ENCODE peak calls at places on chromosomes 12 and 14, in eight cellular contexts. One of them, this sample, is unnamed.

GRCh38 chr14:98791661-98792060 is 480.3 kb downstream of the BCL11B start:
- DNase-seq in lung: no peak
- DNase-seq in fibroblast of lung: no peak
- DNase-seq in mammary epithelial cell: no peak
- DNase-seq in OCI-LY7: peak; percentile 86
- DNase-seq in SK-N-SH: no peak
- DNase-seq in endodermal cell: no peak
- DNase-seq in pancreas: no peak
- DNase-seq in this sample: no peak

GRCh38 chr14:104876251-104876699 is 11.2 kb downstream of the CEP170B start:
- DNase-seq in mammary epithelial cell: peak; percentile 31
- DNase-seq in OCI-LY7: peak; percentile 43
- DNase-seq in pancreas: peak; percentile 59
- DNase-seq in fibroblast of lung: peak; percentile 42
- DNase-seq in lung: no peak
- DNase-seq in endodermal cell: peak; percentile 95
- DNase-seq in SK-N-SH: peak; percentile 92
- DNase-seq in this sample: peak; percentile 52

GRCh38 chr12:122834229-122834920 is 882 bp upstream of the HIP1R start:
- DNase-seq in fibroblast of lung: peak; percentile 80
- DNase-seq in mammary epithelial cell: peak; percentile 45
- DNase-seq in SK-N-SH: peak; percentile 83
- DNase-seq in endodermal cell: peak; percentile 92
- DNase-seq in pancreas: peak; percentile 57
- DNase-seq in lung: no peak
- DNase-seq in OCI-LY7: no peak
- DNase-seq in this sample: peak; percentile 57

GRCh38 chr14:104341532-104342434 is 203.4 kb downstream of the KIF26A start:
- DNase-seq in lung: no peak
- DNase-seq in mammary epithelial cell: no peak
- DNase-seq in fibroblast of lung: no peak
- DNase-seq in SK-N-SH: peak; percentile 67
- DNase-seq in endodermal cell: peak; percentile 97
- DNase-seq in pancreas: peak; percentile 86
- DNase-seq in OCI-LY7: peak; percentile 44
- DNase-seq in this sample: peak; percentile 93

GRCh38 chr12:57737467-57738141 is 938 bp downstream of the AGAP2 start:
- DNase-seq in SK-N-SH: peak; percentile 84
- DNase-seq in endodermal cell: peak; percentile 85
- DNase-seq in OCI-LY7: no peak
- DNase-seq in lung: no peak
- DNase-seq in mammary epithelial cell: no peak
- DNase-seq in fibroblast of lung: no peak
- DNase-seq in pancreas: no peak
- DNase-seq in this sample: peak; percentile 48

GRCh38 chr12:18882690-18883089 is 144.8 kb downstream of the CAPZA3 start:
- DNase-seq in OCI-LY7: no peak
- DNase-seq in SK-N-SH: no peak
- DNase-seq in lung: no peak
- DNase-seq in pancreas: no peak
- DNase-seq in mammary epithelial cell: no peak
- DNase-seq in fibroblast of lung: no peak
- DNase-seq in endodermal cell: peak; percentile 53
- DNase-seq in this sample: peak; percentile 21

GRCh38 chr12:72230589-72230988 is 41.6 kb upstream of the TRHDE start:
- DNase-seq in SK-N-SH: no peak
- DNase-seq in lung: no peak
- DNase-seq in endodermal cell: no peak
- DNase-seq in fibroblast of lung: peak; percentile 91
- DNase-seq in pancreas: no peak
- DNase-seq in mammary epithelial cell: no peak
- DNase-seq in OCI-LY7: no peak
- DNase-seq in this sample: no peak

GRCh38 chr12:55694188-55694515 is 13.6 kb downstream of the ITGA7 start:
- DNase-seq in mammary epithelial cell: no peak
- DNase-seq in fibroblast of lung: no peak
- DNase-seq in SK-N-SH: no peak
- DNase-seq in endodermal cell: no peak
- DNase-seq in pancreas: no peak
- DNase-seq in OCI-LY7: no peak
- DNase-seq in lung: no peak
- DNase-seq in this sample: no peak

GRCh38 chr14:34420547-34421150 is 41.4 kb downstream of the SPTSSA start:
- DNase-seq in SK-N-SH: no peak
- DNase-seq in endodermal cell: no peak
- DNase-seq in lung: no peak
- DNase-seq in pancreas: no peak
- DNase-seq in OCI-LY7: no peak
- DNase-seq in fibroblast of lung: no peak
- DNase-seq in mammary epithelial cell: peak; percentile 8
- DNase-seq in this sample: no peak

DNA sequence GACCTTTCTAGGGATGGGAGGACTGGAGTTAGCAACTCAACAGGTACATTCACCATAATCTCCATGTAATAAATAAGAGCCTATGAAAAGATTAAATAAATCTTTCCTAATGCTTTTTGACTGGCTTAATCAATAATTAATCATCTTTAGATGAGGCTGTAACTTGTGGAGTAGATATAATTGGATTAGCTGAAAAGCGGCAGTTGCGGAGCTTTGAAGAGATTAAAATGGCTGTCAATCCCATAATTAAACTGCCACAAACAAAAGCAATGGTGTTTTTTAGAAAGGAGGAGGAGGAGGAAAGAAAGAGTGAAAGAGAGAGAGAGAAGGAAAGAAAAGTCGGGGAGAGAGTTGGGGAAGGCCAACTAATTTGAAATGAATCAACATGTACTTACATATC is 70.7 kb upstream of the TMEM263 start:
- DNase-seq in SK-N-SH: no peak
- DNase-seq in lung: no peak
- DNase-seq in pancreas: no peak
- DNase-seq in fibroblast of lung: no peak
- DNase-seq in mammary epithelial cell: no peak
- DNase-seq in endodermal cell: no peak
- DNase-seq in OCI-LY7: no peak
- DNase-seq in this sample: no peak
- H3K36me3 ChIP-seq in SK-N-SH: peaks cover 46% of the 10 kb centered on the region
- H3K36me3 ChIP-seq in lung: peaks cover 6% of the 10 kb centered on the region
- H3K36me3 ChIP-seq in pancreas: no peaks in the 10 kb centered on the region
- H3K36me3 ChIP-seq in fibroblast of lung: no peaks in the 10 kb centered on the region
- H3K36me3 ChIP-seq in mammary epithelial cell: peaks cover 5% of the 10 kb centered on the region
- H3K36me3 ChIP-seq in endodermal cell: peaks cover 33% of the 10 kb centered on the region
- H3K36me3 ChIP-seq in OCI-LY7: no peaks in the 10 kb centered on the region
- H3K36me3 ChIP-seq in this sample: no peaks in the 10 kb centered on the region

GRCh38 chr12:10389941-10390340 is at the start of gene KLRK1:
- DNase-seq in endodermal cell: no peak
- DNase-seq in pancreas: no peak
- DNase-seq in fibroblast of lung: no peak
- DNase-seq in OCI-LY7: no peak
- DNase-seq in mammary epithelial cell: no peak
- DNase-seq in lung: no peak
- DNase-seq in SK-N-SH: no peak
- DNase-seq in this sample: no peak

GRCh38 chr12:10381912-10382628 is 7.8 kb downstream of the KLRK1 start:
- DNase-seq in SK-N-SH: no peak
- DNase-seq in mammary epithelial cell: no peak
- DNase-seq in lung: no peak
- DNase-seq in endodermal cell: no peak
- DNase-seq in pancreas: no peak
- DNase-seq in fibroblast of lung: no peak
- DNase-seq in OCI-LY7: no peak
- DNase-seq in this sample: no peak

GRCh38 chr12:10385181-10385613 is 4.6 kb downstream of the KLRK1 start:
- DNase-seq in fibroblast of lung: peak; percentile 93
- DNase-seq in SK-N-SH: no peak
- DNase-seq in endodermal cell: no peak
- DNase-seq in OCI-LY7: no peak
- DNase-seq in lung: no peak
- DNase-seq in pancreas: no peak
- DNase-seq in mammary epithelial cell: peak; percentile 73
- DNase-seq in this sample: no peak

GRCh38 chr12:10388611-10389010 is 1.2 kb downstream of the KLRK1 start:
- DNase-seq in lung: no peak
- DNase-seq in endodermal cell: no peak
- DNase-seq in mammary epithelial cell: no peak
- DNase-seq in pancreas: no peak
- DNase-seq in OCI-LY7: no peak
- DNase-seq in SK-N-SH: no peak
- DNase-seq in fibroblast of lung: no peak
- DNase-seq in this sample: no peak

DNA sequence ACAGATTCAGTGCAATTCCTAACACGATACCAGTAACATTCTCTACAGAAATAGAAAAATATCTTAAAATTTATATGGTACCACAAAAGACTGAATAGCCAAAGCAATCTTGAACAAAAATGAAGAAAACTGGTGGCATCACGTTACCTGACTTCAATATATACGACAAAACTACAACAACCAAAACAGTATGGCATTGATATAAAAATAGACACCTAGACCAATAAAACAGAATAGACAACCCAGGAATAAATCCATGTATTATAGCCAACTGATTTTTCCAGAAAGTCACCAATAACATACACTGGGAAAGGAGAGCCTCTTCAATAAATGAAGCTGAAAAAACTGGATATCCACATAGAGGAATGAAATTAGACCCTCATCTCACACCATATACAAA is 5.7 kb downstream of the KLRK1 start:
- DNase-seq in OCI-LY7: no peak
- DNase-seq in fibroblast of lung: no peak
- DNase-seq in lung: no peak
- DNase-seq in mammary epithelial cell: no peak
- DNase-seq in pancreas: no peak
- DNase-seq in SK-N-SH: no peak
- DNase-seq in endodermal cell: no peak
- DNase-seq in this sample: no peak
- TF ChIP-seq CTCF in OCI-LY7: no peak
- TF ChIP-seq CTCF in fibroblast of lung: no peak
- TF ChIP-seq CTCF in lung: no peak
- TF ChIP-seq CTCF in mammary epithelial cell: no peak
- TF ChIP-seq CTCF in pancreas: no peak
- TF ChIP-seq CTCF in SK-N-SH: no peak
- TF ChIP-seq CTCF in endodermal cell: no peak
- TF ChIP-seq CTCF in this sample: no peak

GRCh38 chr14:100067971-100068959 is 3.0 kb downstream of the EVL start:
- DNase-seq in lung: peak; percentile 50
- DNase-seq in OCI-LY7: peak; percentile 75
- DNase-seq in fibroblast of lung: no peak
- DNase-seq in mammary epithelial cell: peak; percentile 79
- DNase-seq in endodermal cell: no peak
- DNase-seq in SK-N-SH: no peak
- DNase-seq in pancreas: no peak
- DNase-seq in this sample: no peak

GRCh38 chr14:100069161-100069800 is 4.1 kb downstream of the EVL start:
- DNase-seq in endodermal cell: no peak
- DNase-seq in mammary epithelial cell: no peak
- DNase-seq in SK-N-SH: no peak
- DNase-seq in lung: no peak
- DNase-seq in pancreas: no peak
- DNase-seq in OCI-LY7: no peak
- DNase-seq in fibroblast of lung: no peak
- DNase-seq in this sample: no peak

GRCh38 chr14:100065942-100066574 is 836 bp downstream of the EVL start:
- DNase-seq in mammary epithelial cell: no peak
- DNase-seq in fibroblast of lung: no peak
- DNase-seq in lung: no peak
- DNase-seq in SK-N-SH: no peak
- DNase-seq in OCI-LY7: peak; percentile 71
- DNase-seq in endodermal cell: no peak
- DNase-seq in pancreas: no peak
- DNase-seq in this sample: no peak

GRCh38 chr14:100066984-100067383 is 1.8 kb downstream of the EVL start:
- DNase-seq in SK-N-SH: no peak
- DNase-seq in endodermal cell: no peak
- DNase-seq in OCI-LY7: peak; percentile 44
- DNase-seq in lung: no peak
- DNase-seq in pancreas: no peak
- DNase-seq in fibroblast of lung: no peak
- DNase-seq in mammary epithelial cell: no peak
- DNase-seq in this sample: no peak

DNA sequence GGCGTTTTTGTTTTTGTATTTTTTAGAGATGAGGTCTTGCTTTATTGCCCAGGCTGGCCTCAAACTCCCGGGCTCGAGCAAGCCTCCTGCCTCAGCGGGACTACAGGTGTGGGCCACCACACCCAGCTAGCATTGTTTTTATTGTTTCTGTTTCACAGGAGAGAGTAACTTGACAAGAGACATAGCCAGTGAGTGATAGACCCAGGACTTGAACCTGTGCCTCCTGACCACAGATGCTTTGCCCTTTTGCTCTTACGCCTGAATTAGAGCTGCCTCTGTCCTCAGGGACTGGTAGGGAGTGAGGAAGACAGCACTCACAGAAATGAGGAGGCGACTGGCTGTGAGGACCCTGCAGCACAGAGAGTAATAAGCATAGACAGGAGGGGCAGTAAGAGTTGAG is 2.3 kb downstream of the EVL start:
- DNase-seq in pancreas: no peak
- DNase-seq in fibroblast of lung: no peak
- DNase-seq in mammary epithelial cell: no peak
- DNase-seq in OCI-LY7: peak; percentile 45
- DNase-seq in SK-N-SH: no peak
- DNase-seq in endodermal cell: no peak
- DNase-seq in lung: no peak
- DNase-seq in this sample: no peak
- H3K4me3 ChIP-seq in pancreas: no peak overlapping the region
- H3K4me3 ChIP-seq in fibroblast of lung: no peak overlapping the region
- H3K4me3 ChIP-seq in mammary epithelial cell: no peak overlapping the region
- H3K4me3 ChIP-seq in OCI-LY7: peak overlapping the region; percentile 74
- H3K4me3 ChIP-seq in SK-N-SH: no peak overlapping the region
- H3K4me3 ChIP-seq in endodermal cell: no peak overlapping the region
- H3K4me3 ChIP-seq in lung: no peak overlapping the region
- H3K4me3 ChIP-seq in this sample: no peak overlapping the region

DNA sequence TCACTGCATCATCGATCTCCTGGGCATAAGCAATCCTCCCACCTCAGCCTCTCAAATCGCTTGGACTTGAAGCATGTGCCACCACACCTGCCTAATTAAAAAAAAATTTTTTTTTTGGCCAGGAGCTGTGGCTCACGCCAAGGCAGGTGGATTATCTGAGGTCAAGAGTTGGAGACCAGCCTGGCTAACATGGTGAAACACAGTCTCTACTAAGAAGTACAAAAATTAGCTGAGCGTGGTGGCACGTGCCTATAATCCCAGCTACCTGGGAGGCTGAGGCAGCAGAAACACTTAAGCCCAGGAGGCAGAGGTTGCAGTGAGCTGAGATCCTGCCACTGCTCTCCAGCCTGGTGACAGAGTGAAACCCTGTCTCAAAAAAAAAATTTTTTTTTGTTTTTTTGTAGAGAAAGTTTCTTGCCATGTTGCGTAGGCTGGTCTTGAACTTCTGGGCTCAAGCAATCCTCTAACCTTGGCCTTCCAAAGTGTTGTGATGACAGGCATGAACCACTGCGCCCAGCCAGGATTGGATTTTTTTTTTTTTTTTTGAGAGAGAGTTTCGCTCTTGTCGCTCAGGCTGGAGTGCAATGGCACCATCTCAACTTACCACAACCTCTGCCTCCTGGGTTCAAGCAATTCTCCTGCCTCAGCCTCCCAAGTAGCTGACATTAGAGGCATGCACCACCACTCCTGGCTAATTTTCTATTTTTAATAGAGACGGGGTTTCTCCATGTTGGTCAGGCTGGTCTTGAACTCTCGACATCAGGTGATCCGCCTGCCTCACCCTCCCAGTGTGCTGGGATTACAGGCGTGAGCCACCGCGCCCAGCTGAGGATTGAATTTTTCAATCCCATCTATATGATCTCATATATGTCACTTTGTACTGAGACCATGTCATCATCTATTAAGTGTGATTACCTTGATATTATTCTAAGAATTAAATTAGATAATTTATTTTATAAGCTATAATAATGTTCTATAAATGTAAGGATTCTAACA is 12.4 kb downstream of the SLC2A3 start:
- DNase-seq in SK-N-SH: no peak
- DNase-seq in fibroblast of lung: no peak
- DNase-seq in pancreas: no peak
- DNase-seq in lung: no peak
- DNase-seq in endodermal cell: no peak
- DNase-seq in OCI-LY7: no peak
- DNase-seq in mammary epithelial cell: no peak
- DNase-seq in this sample: no peak
- H3K36me3 ChIP-seq in SK-N-SH: peaks cover 33% of the 10 kb centered on the region
- H3K36me3 ChIP-seq in fibroblast of lung: peaks cover 12% of the 10 kb centered on the region
- H3K36me3 ChIP-seq in pancreas: no peaks in the 10 kb centered on the region
- H3K36me3 ChIP-seq in lung: peaks cover 37% of the 10 kb centered on the region
- H3K36me3 ChIP-seq in endodermal cell: peaks cover 92% of the 10 kb centered on the region
- H3K36me3 ChIP-seq in OCI-LY7: peaks cover 42% of the 10 kb centered on the region
- H3K36me3 ChIP-seq in mammary epithelial cell: peaks cover 17% of the 10 kb centered on the region
- H3K36me3 ChIP-seq in this sample: no peaks in the 10 kb centered on the region

This sample was measured in BE2C.